ENCODE peak calls at places on chromosomes 3 and 15, in four cellular contexts. D, V, X and A are unnamed samples.

GRCh38 chr3:126551839-126552687 is 6.7 kb downstream of the C3orf22 start:
- DNase-seq in D (no peak), V (no peak), X (no peak), A (no peak)

GRCh38 chr15:91508633-91509032 is 344.9 kb upstream of the SLCO3A1 start:
- DNase-seq in D (peak), V (no peak), X (peak), A (no peak)

GRCh38 chr3:186790261-186790981 is 7.0 kb downstream of the EIF4A2 start:
- DNase-seq in D (peak), V (peak), X (peak), A (no peak)

GRCh38 chr3:140468407-140468806 is 209.5 kb upstream of the TRIM42 start:
- DNase-seq in D (no peak), V (no peak), X (no peak), A (no peak)

GRCh38 chr3:61858054-61858453 is 296.7 kb downstream of the PTPRG start:
- DNase-seq in D (peak), V (no peak), X (peak), A (no peak)

GRCh38 chr3:98763076-98763475 is at the start of gene ST3GAL6:
- DNase-seq in D (peak), V (no peak), X (no peak), A (no peak)

GRCh38 chr15:55151621-55152020 is 45.1 kb downstream of the RSL24D1 start:
- DNase-seq in D (no peak), V (no peak), X (no peak), A (no peak)

GRCh38 chr3:181176610-181177009 is 187.1 kb upstream of the DNAJC19 start:
- DNase-seq in D (peak), V (peak), X (peak), A (peak)

GRCh38 chr15:67130673-67131601 is 65.5 kb downstream of the SMAD3 start:
- DNase-seq in D (peak), V (no peak), X (no peak), A (no peak)

GRCh38 chr15:90322531-90322930 is 29.6 kb upstream of the ZNF774 start:
- DNase-seq in D (no peak), V (no peak), X (no peak), A (no peak)

GRCh38 chr3:43867673-43868072 is 176.9 kb downstream of the ABHD5 start:
- DNase-seq in D (peak), V (peak), X (peak), A (peak)

GRCh38 chr15:37888356-37888755 is 46.1 kb upstream of the TMCO5A start:
- DNase-seq in D (no peak), V (no peak), X (no peak), A (no peak)

GRCh38 chr15:64454282-64454681 is 6.1 kb upstream of the ZNF609 start:
- DNase-seq in D (no peak), V (no peak), X (no peak), A (no peak)

GRCh38 chr3:54970895-54971294 is 43.0 kb upstream of the LRTM1 start:
- DNase-seq in D (peak), V (no peak), X (peak), A (no peak)

GRCh38 chr3:127406309-127407025 is 118.6 kb upstream of the PRR20G start:
- DNase-seq in D (peak), V (peak), X (no peak), A (no peak)

GRCh38 chr15:67838789-67839332 is 984 bp downstream of the RNU6-1 start:
- DNase-seq in D (peak), V (no peak), X (peak), A (no peak)

GRCh38 chr15:36234743-36235142 is 344.7 kb upstream of the CDIN1 start:
- DNase-seq in D (no peak), V (no peak), X (no peak), A (no peak)

GRCh38 chr3:143830063-143830462 is 18.2 kb downstream of the SLC9A9 start:
- DNase-seq in D (no peak), V (no peak), X (no peak), A (no peak)

GRCh38 chr3:100033814-100034490 is 80.3 kb downstream of the FILIP1L start:
- DNase-seq in D (peak), V (no peak), X (peak), A (no peak)

GRCh38 chr3:45154641-45155147 is 8.5 kb upstream of the CDCP1 start:
- DNase-seq in D (peak), V (peak), X (peak), A (no peak)

GRCh38 chr3:24812116-24812515 is 317.5 kb upstream of the THRB start:
- DNase-seq in D (no peak), V (no peak), X (no peak), A (no peak)

GRCh38 chr3:197775317-197775716 is 15.7 kb upstream of the LRCH3 start:
- DNase-seq in D (no peak), V (no peak), X (no peak), A (no peak)

GRCh38 chr3:157447026-157447694 is 10.5 kb downstream of the PTX3 start:
- DNase-seq in D (peak), V (peak), X (peak), A (no peak)

GRCh38 chr3:5093786-5094185 is 28.3 kb upstream of the ARL8B start:
- DNase-seq in D (no peak), V (no peak), X (peak), A (no peak)

GRCh38 chr3:127712881-127713771 is 40.4 kb downstream of the ABTB1 start:
- DNase-seq in D (no peak), V (no peak), X (no peak), A (no peak)

GRCh38 chr3:183551930-183552329 is 3.6 kb downstream of the KLHL6 start:
- DNase-seq in D (no peak), V (no peak), X (no peak), A (no peak)

GRCh38 chr3:10319251-10319650 is 1.7 kb downstream of the SEC13 start:
- DNase-seq in D (no peak), V (no peak), X (no peak), A (no peak)

GRCh38 chr3:146180376-146180775 is 19.4 kb upstream of the PLOD2 start:
- DNase-seq in D (no peak), V (no peak), X (no peak), A (no peak)

GRCh38 chr3:113485161-113485609 is 29.8 kb downstream of the SPICE1 start:
- DNase-seq in D (no peak), V (no peak), X (no peak), A (no peak)

GRCh38 chr15:101064795-101065569 is 145.8 kb downstream of the LRRK1 start:
- DNase-seq in D (no peak), V (no peak), X (no peak), A (no peak)

GRCh38 chr3:53161820-53162671 is 1.0 kb downstream of the PRKCD start:
- DNase-seq in D (peak), V (peak), X (peak), A (no peak)

GRCh38 chr3:184620101-184620798 is 58.7 kb downstream of the EPHB3 start:
- DNase-seq in D (peak), V (peak), X (peak), A (no peak)

GRCh38 chr15:70741107-70741511 is 22.2 kb downstream of the UACA start:
- DNase-seq in D (peak), V (peak), X (peak), A (peak)

GRCh38 chr15:99999282-100000070 is 266.2 kb upstream of the LYSMD4 start:
- DNase-seq in D (no peak), V (no peak), X (no peak), A (no peak)

GRCh38 chr3:24591661-24592555 is 97.3 kb upstream of the THRB start:
- DNase-seq in D (peak), V (peak), X (no peak), A (no peak)

GRCh38 chr3:64936570-64936969 is 248.8 kb upstream of the ADAMTS9 start:
- DNase-seq in D (peak), V (no peak), X (peak), A (peak)

GRCh38 chr3:105944721-105945120 is 75.9 kb upstream of the CBLB start:
- DNase-seq in D (peak), V (peak), X (peak), A (no peak)

DNA sequence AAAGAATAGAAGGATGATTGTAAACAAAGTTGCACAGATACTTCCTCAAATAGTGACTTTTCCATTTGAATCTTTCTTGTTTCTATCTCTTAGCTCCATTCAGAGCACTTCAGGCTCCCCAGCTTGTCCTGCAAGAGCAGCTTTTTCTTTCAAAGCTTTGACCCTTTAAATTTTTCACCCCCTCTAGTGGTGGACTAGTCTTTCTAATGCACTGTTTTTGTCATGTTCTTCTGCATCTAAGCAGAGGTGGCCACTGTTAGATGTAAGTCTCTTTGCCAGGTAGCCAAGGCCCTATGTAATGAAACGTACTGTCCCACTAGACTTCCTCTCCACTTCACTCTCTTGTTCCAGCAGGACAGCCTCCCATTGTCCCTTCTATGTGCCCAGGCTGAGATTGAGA is 74.0 kb upstream of the MANF start:
- DNase-seq in D (peak), V (peak), X (peak), A (peak)
- TF ChIP-seq CTCF in D (peak), V (peak), X (peak), A (peak)

GRCh38 chr3:42063886-42064285 is 27.3 kb upstream of the TRAK1 start:
- DNase-seq in D (peak), V (peak), X (peak), A (no peak)
- H3K4me3 ChIP-seq in D (no peak), V (no peak), X (no peak), A (no peak)

GRCh38 chr3:134608957-134609525 is 41.8 kb downstream of the KY start:
- DNase-seq in D (no peak), V (no peak), X (no peak), A (no peak)
- TF ChIP-seq CTCF in D (no peak), V (no peak), X (no peak), A (no peak)

GRCh38 chr3:129429080-129429451 is 630 bp upstream of the EFCAB12 start:
- DNase-seq in D (no peak), V (no peak), X (no peak), A (no peak)
- H3K4me3 ChIP-seq in D (no peak), V (no peak), X (no peak), A (no peak)